ENCODE peak calls at places on chromosomes 13 and 19, in ten cellular contexts. W is T-helper 2 cell, M is GM23248, A is fibroblast of the aortic adventitia, D is IMR-90, Z is H9, R is AG04450, F is EH, S is iris pigment epithelial cell, N is tibial nerve. K is an unnamed sample.

GRCh38 chr19:50486823-50487515 is 10.3 kb upstream of the GARIN5A start:
- DNase-seq in D (peak), Z (peak), M (peak), S (peak), N (no peak), F (no peak), W (no peak), A (peak), R (no peak), K (peak)

GRCh38 chr13:68304287-68304893 is 1074.3 kb upstream of the PCDH9 start:
- DNase-seq in M (peak), F (no peak), A (no peak), D (no peak), W (no peak), R (no peak), Z (no peak), S (peak), N (no peak), K (no peak)

GRCh38 chr13:36131215-36131930 is at the start of gene DCLK1:
- DNase-seq in R (no peak), M (peak), Z (peak), W (no peak), S (peak), D (no peak), N (peak), F (peak), A (peak), K (peak)

GRCh38 chr19:16867211-16867610 is 21.6 kb upstream of the F2RL3 start:
- DNase-seq in Z (no peak), S (peak), R (no peak), N (no peak), M (no peak), F (no peak), D (no peak), A (no peak), W (no peak), K (no peak)

GRCh38 chr13:26977541-26977940 is 194.1 kb downstream of the USP12 start:
- DNase-seq in Z (no peak), S (peak), W (no peak), N (no peak), A (no peak), F (peak), M (peak), D (peak), R (no peak), K (peak)

GRCh38 chr19:18290250-18291018 is 9.0 kb upstream of the JUND start:
- DNase-seq in N (no peak), A (peak), F (no peak), Z (no peak), S (peak), R (no peak), M (peak), W (peak), D (peak), K (no peak)

GRCh38 chr19:29524201-29524911 is 1.4 kb upstream of the VSTM2B start:
- DNase-seq in F (no peak), R (no peak), Z (peak), M (peak), A (no peak), S (no peak), D (no peak), N (no peak), W (no peak), K (no peak)

GRCh38 chr19:9782282-9782681 is 13.7 kb upstream of the ZNF846 start:
- DNase-seq in Z (no peak), F (peak), D (no peak), N (no peak), M (no peak), A (no peak), W (no peak), R (no peak), S (peak), K (peak)

GRCh38 chr19:5503598-5503997 is 48.4 kb downstream of the ZNRF4 start:
- DNase-seq in A (no peak), R (no peak), Z (no peak), W (no peak), S (no peak), F (no peak), D (no peak), M (no peak), N (no peak), K (no peak)

GRCh38 chr19:18385675-18386542 is at the start of gene GDF15:
- DNase-seq in Z (peak), M (peak), A (peak), W (no peak), S (peak), N (peak), F (peak), R (peak), D (peak), K (peak)

GRCh38 chr19:34345934-34346333 is 19.1 kb upstream of the GPI start:
- DNase-seq in Z (peak), W (no peak), A (peak), R (no peak), S (peak), M (peak), N (no peak), D (peak), F (peak), K (peak)

GRCh38 chr19:1089891-1090290 is 5.3 kb downstream of the POLR2E start:
- DNase-seq in W (no peak), R (no peak), Z (no peak), A (no peak), D (no peak), S (no peak), N (no peak), F (no peak), M (no peak), K (no peak)

GRCh38 chr13:28548872-28549271 is 53.9 kb upstream of the FLT1 start:
- DNase-seq in R (no peak), A (no peak), D (no peak), S (peak), W (no peak), Z (no peak), F (peak), N (no peak), M (no peak), K (peak)

GRCh38 chr13:112587359-112587766 is 590 bp downstream of the TUBGCP3 start:
- DNase-seq in N (peak), R (peak), Z (peak), F (peak), W (peak), M (peak), D (peak), S (peak), A (peak), K (peak)

GRCh38 chr19:50793558-50794065 is 3.4 kb downstream of the ACP4 start:
- DNase-seq in Z (no peak), F (no peak), R (no peak), S (no peak), M (no peak), A (no peak), W (no peak), N (no peak), D (no peak), K (peak)

K was measured in EL.